ENCODE peak calls at places on chromosomes 1 and 21, in seven cellular contexts. Y is CD8-positive, alpha-beta T cell; D is omental fat pad; O is heart right ventricle; Z is CD4-positive, alpha-beta T cell; B is neural progenitor cell; E is suprapubic skin. W is an unnamed sample.

GRCh38 chr1:6554907-6555778 is at the start of gene TAS1R1:
- DNase-seq in E (no peak), Z (no peak), O (peak), Y (no peak), D (no peak), B (no peak), W (no peak)

GRCh38 chr1:243596441-243597183 is 253.4 kb downstream of the AKT3 start:
- DNase-seq in O (no peak), D (no peak), Z (no peak), Y (no peak), E (no peak), B (no peak), W (no peak)

GRCh38 chr21:38777015-38777414 is 28.7 kb upstream of the ETS2 start:
- DNase-seq in O (no peak), Y (no peak), Z (no peak), E (no peak), B (no peak), D (no peak), W (no peak)

GRCh38 chr1:21869620-21870121 is 57.6 kb downstream of the LDLRAD2 start:
- DNase-seq in O (peak), B (no peak), Y (no peak), Z (no peak), D (peak), E (peak), W (peak)

GRCh38 chr1:205709059-205709398 is 28.7 kb upstream of the SLC45A3 start:
- DNase-seq in E (no peak), O (no peak), B (no peak), D (no peak), Y (no peak), Z (no peak), W (no peak)

GRCh38 chr1:1132928-1133750 is 17.2 kb upstream of the C1orf159 start:
- DNase-seq in Z (no peak), E (no peak), Y (no peak), O (peak), B (no peak), D (no peak), W (no peak)

GRCh38 chr1:223765719-223766340 is 53.5 kb downstream of the CAPN2 start:
- DNase-seq in O (no peak), E (no peak), Y (no peak), Z (no peak), B (no peak), D (no peak), W (no peak)

GRCh38 chr1:167905182-167905581 is 8.8 kb downstream of the ADCY10 start:
- DNase-seq in D (no peak), Y (no peak), O (no peak), B (peak), E (no peak), Z (no peak), W (no peak)

GRCh38 chr1:45329445-45329844 is 2.8 kb downstream of the HPDL start:
- DNase-seq in E (no peak), O (no peak), D (no peak), B (peak), Z (no peak), Y (no peak), W (no peak)

GRCh38 chr1:117698398-117699160 is 92.7 kb downstream of the TENT5C start:
- DNase-seq in Z (no peak), B (no peak), E (no peak), D (no peak), Y (no peak), O (no peak), W (no peak)

GRCh38 chr1:169102567-169102966 is 3.9 kb upstream of the ATP1B1 start:
- DNase-seq in O (peak), E (no peak), B (peak), D (no peak), Y (no peak), Z (no peak), W (no peak)

GRCh38 chr21:41585199-41585994 is 77.4 kb upstream of the TMPRSS2 start:
- DNase-seq in Y (no peak), O (no peak), E (peak), Z (no peak), D (no peak), B (no peak), W (no peak)

GRCh38 chr1:201739492-201740085 is 89.4 kb upstream of the IPO9 start:
- DNase-seq in B (peak), D (no peak), O (peak), Z (peak), Y (peak), E (peak), W (no peak)

GRCh38 chr1:36542024-36542961 is 59.6 kb upstream of the CSF3R start:
- DNase-seq in Y (no peak), D (no peak), O (no peak), Z (no peak), B (no peak), E (peak), W (no peak)

GRCh38 chr1:171233183-171233582 is 15.1 kb upstream of the FMO1 start:
- DNase-seq in Y (no peak), Z (no peak), O (no peak), D (no peak), E (no peak), B (no peak), W (no peak)

GRCh38 chr1:17553970-17554369 is 14.5 kb downstream of the ARHGEF10L start:
- DNase-seq in E (no peak), Z (no peak), O (no peak), B (no peak), Y (no peak), D (no peak), W (no peak)

GRCh38 chr1:89603651-89604413 is 29.1 kb upstream of the LRRC8C start:
- DNase-seq in E (no peak), Y (no peak), B (no peak), O (no peak), Z (no peak), D (no peak), W (no peak)

GRCh38 chr1:8712413-8713229 is 104.8 kb downstream of the RERE start:
- DNase-seq in Y (no peak), E (no peak), Z (no peak), O (no peak), B (peak), D (no peak), W (no peak)

GRCh38 chr1:43009274-43009673 is 50.6 kb upstream of the SLC2A1 start:
- DNase-seq in Z (no peak), D (no peak), O (no peak), B (no peak), E (no peak), Y (no peak), W (no peak)

GRCh38 chr1:201430790-201431189 is 9.3 kb upstream of the TNNI1 start:
- DNase-seq in O (no peak), Y (no peak), Z (no peak), D (no peak), B (no peak), E (no peak), W (no peak)

GRCh38 chr1:156401681-156402081 is 32.7 kb downstream of the RHBG start:
- DNase-seq in O (no peak), D (no peak), Y (no peak), B (peak), E (no peak), Z (no peak), W (no peak)

GRCh38 chr1:86992790-86993189 is 78.4 kb downstream of the HS2ST1 start:
- DNase-seq in Z (no peak), O (no peak), Y (no peak), D (no peak), E (no peak), B (no peak), W (no peak)

GRCh38 chr1:21823980-21824702 is 12.1 kb downstream of the LDLRAD2 start:
- DNase-seq in O (no peak), B (no peak), D (no peak), E (no peak), Z (no peak), Y (no peak), W (no peak)

GRCh38 chr1:58166417-58166816 is 380.1 kb downstream of the OMA1 start:
- DNase-seq in Y (no peak), D (no peak), O (no peak), E (no peak), Z (no peak), B (no peak), W (no peak)

GRCh38 chr1:33133478-33134105 is 48.3 kb downstream of the TRIM62 start:
- DNase-seq in E (peak), B (no peak), Y (no peak), O (no peak), D (no peak), Z (no peak), W (no peak)

GRCh38 chr1:245645406-245645805 is 490.6 kb downstream of the KIF26B start:
- DNase-seq in B (no peak), O (no peak), Y (no peak), D (no peak), E (no peak), Z (no peak), W (no peak)

DNA sequence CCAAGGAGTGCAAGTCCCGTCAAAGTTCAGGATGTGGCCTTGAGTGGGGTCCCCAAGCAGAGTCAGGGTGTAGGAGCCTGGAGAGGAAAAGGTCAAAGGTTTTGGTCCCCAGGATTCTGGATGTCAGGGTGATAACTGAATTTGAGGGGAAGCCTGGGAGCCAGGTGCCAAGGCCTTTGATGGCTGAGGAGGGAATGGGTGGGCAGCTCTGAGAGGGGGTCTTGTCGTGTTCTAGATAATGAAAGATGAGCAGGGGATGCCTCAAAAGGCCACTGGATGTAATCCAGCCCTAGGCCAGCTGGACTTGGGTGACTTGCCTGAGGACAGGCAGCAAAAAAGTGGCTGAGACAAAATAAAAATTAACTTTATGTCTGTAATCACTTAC is 27.5 kb upstream of the KCNA2 start:
- DNase-seq in D (no peak), E (no peak), O (no peak), B (no peak), Y (no peak), Z (no peak), W (peak)
- TF ChIP-seq CTCF in D (no peak), E (no peak), O (no peak), B (no peak), Y (no peak), Z (no peak), W (no peak)

GRCh38 chr21:45365608-45366241 is 39.2 kb upstream of the COL18A1 start:
- DNase-seq in E (no peak), O (no peak), Y (no peak), B (peak), D (no peak), Z (no peak), W (no peak)

GRCh38 chr21:45366931-45367401 is 38.0 kb upstream of the COL18A1 start:
- DNase-seq in D (peak), B (no peak), E (no peak), O (peak), Y (no peak), Z (no peak), W (peak)

GRCh38 chr21:45365186-45365607 is 39.8 kb upstream of the COL18A1 start:
- DNase-seq in E (no peak), D (no peak), Y (no peak), B (no peak), O (no peak), Z (no peak), W (no peak)

GRCh38 chr21:45367402-45368351 is 37.3 kb upstream of the COL18A1 start:
- DNase-seq in E (no peak), D (no peak), Y (no peak), B (no peak), Z (no peak), O (no peak), W (no peak)

DNA sequence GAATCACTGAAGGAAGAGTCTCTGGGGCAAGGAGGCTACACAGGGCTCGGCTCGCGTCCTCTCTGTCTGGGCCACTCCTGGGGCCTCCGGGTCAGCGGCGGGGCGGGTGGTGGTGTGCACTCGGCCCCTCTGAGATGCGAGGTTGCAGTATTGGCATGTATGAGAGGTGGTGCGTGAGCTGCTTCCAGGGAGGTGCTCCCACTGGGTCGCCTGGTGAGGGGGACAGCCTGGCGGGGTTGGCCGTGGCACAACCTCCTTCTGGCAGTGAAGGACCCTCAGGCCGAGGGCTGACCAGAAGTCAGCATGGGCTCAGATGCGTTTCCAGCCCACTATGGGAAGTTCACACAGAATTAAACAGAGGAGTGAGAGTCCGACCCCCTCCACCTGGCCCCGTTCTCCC is 38.5 kb upstream of the COL18A1 start:
- DNase-seq in O (no peak), Y (no peak), D (no peak), Z (no peak), E (no peak), B (no peak), W (no peak)
- TF ChIP-seq CTCF in O (no peak), Y (no peak), D (no peak), Z (no peak), E (no peak), B (no peak), W (no peak)

DNA sequence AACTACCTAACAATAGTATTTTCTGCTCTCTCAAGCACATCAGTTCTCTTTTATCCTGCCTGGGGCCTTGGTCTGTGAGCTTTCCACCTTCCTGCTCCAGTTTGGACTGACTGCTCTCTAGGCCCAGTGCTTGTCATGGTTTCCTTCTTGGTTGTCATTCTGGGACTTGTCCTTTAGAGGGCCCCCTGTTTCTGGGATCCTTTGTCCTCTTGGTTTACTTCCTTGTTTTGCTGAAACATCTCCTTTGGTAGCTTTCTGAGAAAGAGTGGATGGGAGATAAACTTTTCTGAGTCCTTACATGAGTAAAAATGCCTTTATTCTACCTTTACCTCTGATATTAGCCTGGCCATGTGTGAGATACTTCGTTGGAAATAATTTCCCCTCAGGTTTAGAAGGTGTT is 4.7 kb downstream of the SLC1A7 start:
- DNase-seq in Z (no peak), D (no peak), E (no peak), Y (no peak), O (no peak), B (no peak), W (no peak)
- TF ChIP-seq CTCF in Z (no peak), D (no peak), E (no peak), Y (no peak), O (no peak), B (no peak), W (peak)

DNA sequence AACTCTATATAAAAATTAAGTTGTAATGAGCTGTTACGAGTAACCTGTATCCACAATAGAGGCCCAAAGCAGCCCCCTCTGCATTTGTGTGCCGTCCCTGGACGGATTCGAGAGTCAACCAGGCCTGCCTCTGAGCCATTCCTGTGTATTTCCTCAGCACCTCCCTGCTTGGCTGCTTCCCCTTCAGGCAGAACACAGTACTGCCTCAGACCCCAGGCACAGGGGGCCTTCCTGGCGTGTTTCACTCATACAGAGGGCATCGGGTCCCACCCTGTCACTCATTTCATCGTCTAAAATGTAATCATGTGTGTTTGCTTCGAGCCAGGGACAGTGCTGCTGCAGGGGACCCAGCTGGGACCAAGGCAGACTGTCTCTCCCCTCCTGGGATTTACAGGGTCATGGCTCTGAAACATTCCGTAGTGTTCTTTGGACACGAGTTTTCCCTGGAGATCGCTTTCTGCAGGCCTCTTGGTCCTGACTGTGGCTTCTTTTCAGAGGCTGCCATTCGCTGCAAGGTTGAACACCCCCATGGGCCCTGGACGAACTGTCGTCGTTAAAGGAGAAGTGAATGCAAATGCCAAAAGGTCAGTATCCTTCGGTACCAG is 19.4 kb downstream of the LGALS8 start:
- DNase-seq in Z (no peak), D (no peak), Y (no peak), O (peak), E (no peak), B (peak), W (no peak)
- TF ChIP-seq CTCF in Z (no peak), D (no peak), Y (no peak), O (no peak), E (no peak), B (peak), W (no peak)

DNA sequence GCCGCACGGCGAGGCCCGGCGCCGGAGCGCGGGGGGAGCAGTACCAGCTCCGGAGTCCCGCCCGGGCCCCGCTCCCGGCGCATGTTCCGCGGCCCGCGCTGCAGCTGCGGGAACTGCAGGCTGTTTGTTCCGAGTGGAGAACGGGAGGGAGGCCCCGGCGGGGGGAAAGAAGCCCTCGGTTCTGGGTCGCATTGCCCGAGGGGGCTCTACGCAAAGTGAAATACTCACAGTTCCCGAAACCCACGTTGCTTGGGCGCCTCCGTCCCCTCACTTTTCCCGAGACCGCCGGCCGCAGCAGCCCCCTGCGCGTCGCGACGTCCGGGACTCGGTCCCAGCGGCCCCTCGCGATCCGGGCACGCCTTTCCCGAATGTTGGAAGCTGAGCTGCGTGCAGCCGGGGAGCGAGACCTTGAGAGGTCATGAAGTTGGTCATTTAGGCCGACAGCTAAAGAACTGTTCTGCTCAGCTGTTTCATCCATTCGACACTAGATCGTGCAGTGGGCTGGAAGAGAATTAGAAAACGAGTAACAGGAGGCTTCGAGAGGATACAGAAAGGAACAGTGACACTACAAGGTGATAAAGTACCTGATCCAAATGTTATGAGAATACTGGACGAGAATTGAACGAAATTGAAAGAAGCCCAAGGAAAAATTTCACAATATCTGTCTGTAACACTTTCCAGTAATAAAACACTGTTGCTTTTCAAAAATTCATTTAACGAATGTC is 596 bp upstream of the LIN9 start:
- DNase-seq in Z (no peak), D (peak), B (peak), E (no peak), O (peak), Y (no peak), W (peak)
- TF ChIP-seq CTCF in Z (no peak), D (no peak), B (no peak), E (peak), O (peak), Y (no peak), W (no peak)

GRCh38 chr1:3907031-3907534 is 7.0 kb upstream of the C1orf174 start:
- DNase-seq in E (peak), O (no peak), D (no peak), Y (no peak), B (peak), Z (no peak), W (no peak)
- TF ChIP-seq CTCF in E (no peak), O (no peak), D (no peak), Y (no peak), B (peak), Z (no peak), W (no peak)

GRCh38 chr1:162456324-162456723 is 41.3 kb upstream of the UHMK1 start:
- DNase-seq in Y (no peak), B (no peak), D (no peak), O (no peak), Z (no peak), E (no peak), W (no peak)
- TF ChIP-seq CTCF in Y (no peak), B (no peak), D (no peak), O (no peak), Z (no peak), E (no peak), W (no peak)

GRCh38 chr1:50970508-50970885 is 452 bp downstream of the CDKN2C start:
- DNase-seq in O (no peak), E (no peak), Y (no peak), Z (no peak), B (no peak), D (no peak), W (no peak)

GRCh38 chr1:50968884-50969610 is 998 bp upstream of the CDKN2C start:
- DNase-seq in O (peak), D (no peak), B (peak), Y (peak), Z (peak), E (no peak), W (no peak)

GRCh38 chr1:50968021-50968883 is 1.8 kb upstream of the CDKN2C start:
- DNase-seq in O (peak), Z (peak), Y (peak), B (peak), E (peak), D (peak), W (peak)

GRCh38 chr1:50970927-50971582 is 1.0 kb downstream of the CDKN2C start:
- DNase-seq in Y (no peak), D (no peak), O (no peak), Z (no peak), B (no peak), E (no peak), W (no peak)

GRCh38 chr1:50969611-50970507 is at the start of gene CDKN2C:
- DNase-seq in Y (peak), Z (peak), D (peak), O (peak), E (peak), B (peak), W (no peak)
- TF ChIP-seq CTCF in Y (no peak), Z (no peak), D (no peak), O (no peak), E (no peak), B (no peak), W (no peak)

GRCh38 chr1:113451710-113452109 is 61.4 kb downstream of the MAGI3 start:
- DNase-seq in D (no peak), Y (no peak), B (no peak), O (no peak), Z (no peak), E (no peak), W (no peak)

GRCh38 chr1:113456967-113457366 is 66.7 kb downstream of the MAGI3 start:
- DNase-seq in B (no peak), Z (no peak), E (no peak), Y (no peak), D (no peak), O (peak), W (no peak)

GRCh38 chr1:113452921-113453770 is 62.8 kb downstream of the MAGI3 start:
- DNase-seq in Z (no peak), B (peak), Y (no peak), E (no peak), D (no peak), O (no peak), W (no peak)

GRCh38 chr1:113455374-113455773 is 65.1 kb downstream of the MAGI3 start:
- DNase-seq in B (no peak), D (no peak), Y (no peak), E (no peak), Z (no peak), O (no peak), W (no peak)

DNA sequence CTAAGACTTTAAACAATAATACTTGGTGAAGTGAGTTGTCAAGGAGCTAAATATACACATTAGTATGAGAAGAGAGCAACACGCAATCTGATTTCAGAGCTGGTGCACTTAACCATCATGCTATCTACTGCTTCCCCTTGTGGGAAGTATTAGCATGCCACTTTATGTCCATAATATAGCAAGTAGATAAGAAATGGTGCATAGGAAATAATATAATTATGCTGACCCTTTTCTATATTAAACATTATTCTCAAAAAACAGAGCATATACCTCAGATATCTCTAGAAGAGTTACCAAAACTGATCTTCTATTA is 63.4 kb downstream of the MAGI3 start:
- DNase-seq in Z (no peak), E (no peak), O (no peak), B (no peak), Y (no peak), D (no peak), W (no peak)
- TF ChIP-seq CTCF in Z (no peak), E (no peak), O (no peak), B (no peak), Y (no peak), D (no peak), W (no peak)

W was measured in osteocyte.